ENCODE peak calls at places on chromosomes 6 and 20, in four cellular contexts. S is uterus, D is foreskin keratinocyte, K is PC-3. L is an unnamed sample.

GRCh38 chr6:157715766-157716171 is 107.3 kb upstream of the SNX9 start:
- DNase-seq in S (peak), D (no peak), K (no peak), L (no peak)

GRCh38 chr6:20946037-20946436 is 411.8 kb downstream of the CDKAL1 start:
- DNase-seq in D (peak), S (no peak), K (peak), L (peak)

GRCh38 chr6:8006208-8006607 is 58.0 kb downstream of the BLOC1S5 start:
- DNase-seq in D (no peak), K (peak), S (no peak), L (no peak)

GRCh38 chr6:30450908-30451818 is 38.1 kb upstream of the HLA-E start:
- DNase-seq in D (peak), S (no peak), K (no peak), L (no peak)

GRCh38 chr20:17611290-17611539 is 41.3 kb downstream of the DSTN start:
- DNase-seq in D (no peak), K (no peak), S (no peak), L (no peak)

GRCh38 chr20:51487525-51488279 is 54.8 kb downstream of the NFATC2 start:
- DNase-seq in D (peak), S (peak), K (peak), L (no peak)

GRCh38 chr20:38863024-38863851 is 57.7 kb downstream of the PPP1R16B start:
- DNase-seq in D (no peak), K (no peak), S (no peak), L (peak)

GRCh38 chr6:151699719-151700118 is 107.8 kb upstream of the ESR1 start:
- DNase-seq in D (no peak), S (peak), K (no peak), L (no peak)

GRCh38 chr20:50645253-50646068 is 45.9 kb downstream of the RIPOR3 start:
- DNase-seq in S (peak), D (peak), K (peak), L (no peak)

GRCh38 chr20:50224553-50225255 is 34.1 kb downstream of the CEBPB start:
- DNase-seq in K (no peak), S (peak), D (no peak), L (no peak)

GRCh38 chr6:163572612-163573011 is 158.1 kb downstream of the QKI start:
- DNase-seq in S (no peak), D (no peak), K (no peak), L (no peak)

GRCh38 chr6:134667106-134667505 is 282.8 kb downstream of the ALDH8A1 start:
- DNase-seq in S (no peak), D (no peak), K (no peak), L (no peak)

GRCh38 chr6:134665029-134665723 is 284.7 kb downstream of the ALDH8A1 start:
- DNase-seq in K (no peak), S (no peak), D (no peak), L (no peak)

GRCh38 chr6:134666174-134666573 is 283.7 kb downstream of the ALDH8A1 start:
- DNase-seq in K (no peak), S (no peak), D (no peak), L (no peak)

GRCh38 chr6:134674562-134674961 is 275.3 kb downstream of the ALDH8A1 start:
- DNase-seq in D (no peak), S (no peak), K (no peak), L (no peak)

GRCh38 chr6:134669531-134669930 is 280.4 kb downstream of the ALDH8A1 start:
- DNase-seq in D (no peak), S (no peak), K (no peak), L (no peak)
- TF ChIP-seq CTCF in D (no peak), S (no peak), K (no peak), L (no peak)

GRCh38 chr6:13846841-13847240 is 32.5 kb upstream of the MCUR1 start:
- DNase-seq in S (no peak), D (no peak), K (no peak), L (no peak)
- TF ChIP-seq CTCF in S (no peak), D (peak), K (peak), L (peak)

GRCh38 chr6:107077710-107078109 is 37.6 kb downstream of the BEND3 start:
- DNase-seq in D (no peak), K (no peak), S (no peak), L (no peak)

GRCh38 chr6:107080036-107080435 is 35.3 kb downstream of the BEND3 start:
- DNase-seq in S (no peak), K (peak), D (no peak), L (no peak)

GRCh38 chr6:107079429-107079828 is 35.9 kb downstream of the BEND3 start:
- DNase-seq in S (no peak), K (no peak), D (no peak), L (no peak)

GRCh38 chr6:107070686-107071085 is 42.7 kb downstream of the MTRES1 start:
- DNase-seq in K (no peak), S (no peak), D (no peak), L (no peak)

DNA sequence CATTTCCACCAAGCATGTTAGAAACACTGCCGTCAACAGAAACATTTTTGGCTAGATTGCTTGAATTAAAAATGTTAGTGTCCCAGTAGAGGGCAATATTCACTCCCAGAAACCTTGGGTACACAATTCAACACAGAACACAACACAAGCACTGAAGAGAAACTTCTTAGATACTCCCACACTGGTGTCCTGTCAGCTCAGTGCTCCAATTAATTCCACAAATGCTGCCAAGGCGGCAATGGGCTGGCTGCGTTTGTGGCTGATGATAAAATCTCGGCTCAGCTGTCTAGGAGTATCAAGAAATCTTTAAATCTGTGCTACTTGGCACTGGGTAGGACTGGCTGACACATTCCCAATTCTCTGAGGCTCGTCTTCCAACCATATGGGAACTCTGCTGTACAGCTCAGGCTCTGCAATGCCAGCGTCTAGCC is 39.3 kb downstream of the BEND3 start:
- DNase-seq in S (no peak), D (no peak), K (peak), L (no peak)
- TF ChIP-seq CTCF in S (peak), D (peak), K (peak), L (no peak)

GRCh38 chr6:219641-220198 is 72.6 kb upstream of the DUSP22 start:
- DNase-seq in D (no peak), K (peak), S (no peak), L (peak)

GRCh38 chr6:219019-219570 is 73.2 kb upstream of the DUSP22 start:
- DNase-seq in D (no peak), K (no peak), S (no peak), L (peak)

GRCh38 chr6:215335-216034 is 76.8 kb upstream of the DUSP22 start:
- DNase-seq in S (no peak), D (peak), K (peak), L (no peak)

GRCh38 chr6:218153-219018 is 73.9 kb upstream of the DUSP22 start:
- DNase-seq in D (no peak), K (no peak), S (no peak), L (peak)

GRCh38 chr6:217048-217659 is 75.1 kb upstream of the DUSP22 start:
- DNase-seq in K (no peak), S (no peak), D (no peak), L (peak)
- TF ChIP-seq CTCF in K (peak), S (no peak), D (peak), L (peak)

DNA sequence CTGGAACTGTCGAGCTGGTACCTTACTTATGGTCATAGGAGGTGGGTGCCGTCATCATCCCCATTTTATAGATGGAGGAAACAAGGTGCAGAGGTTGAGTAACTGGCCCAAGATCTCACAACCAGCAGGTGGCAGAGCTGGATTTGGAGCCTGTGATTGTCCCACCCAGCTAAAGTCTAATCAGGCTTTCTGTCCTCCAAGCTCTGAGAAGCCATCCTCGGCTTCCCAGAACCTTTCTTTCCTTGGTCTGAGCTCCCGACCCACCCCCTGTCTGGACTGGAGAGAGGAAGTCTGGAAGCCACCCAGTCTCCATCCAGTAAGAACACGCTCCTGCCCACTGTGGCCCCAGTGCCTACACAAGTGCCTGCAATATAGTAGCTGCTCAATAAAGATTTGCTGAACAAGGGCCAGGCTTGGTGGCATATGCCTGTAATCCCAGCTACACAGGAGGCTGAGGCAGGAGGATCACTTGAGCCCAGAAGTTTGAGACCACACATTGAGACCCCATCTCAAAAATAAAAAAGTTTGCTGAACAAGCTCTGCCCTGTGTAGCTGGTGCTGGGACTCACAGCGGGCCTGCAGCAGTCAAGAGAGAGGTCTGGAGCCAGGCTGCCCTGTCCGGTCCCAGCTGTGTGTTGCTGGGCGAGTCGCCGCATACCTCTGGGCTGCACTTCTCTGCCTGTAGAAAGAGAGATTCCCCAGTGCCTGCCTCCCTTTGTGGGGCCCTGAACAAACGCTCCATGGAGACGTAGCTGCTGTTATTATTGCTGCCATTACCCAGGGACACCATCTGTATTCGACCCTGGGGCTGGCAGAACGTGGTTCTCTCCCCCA is 32.5 kb upstream of the DLGAP4 start:
- DNase-seq in S (no peak), D (no peak), K (peak), L (no peak)
- TF ChIP-seq CTCF in S (no peak), D (peak), K (peak), L (peak)

DNA sequence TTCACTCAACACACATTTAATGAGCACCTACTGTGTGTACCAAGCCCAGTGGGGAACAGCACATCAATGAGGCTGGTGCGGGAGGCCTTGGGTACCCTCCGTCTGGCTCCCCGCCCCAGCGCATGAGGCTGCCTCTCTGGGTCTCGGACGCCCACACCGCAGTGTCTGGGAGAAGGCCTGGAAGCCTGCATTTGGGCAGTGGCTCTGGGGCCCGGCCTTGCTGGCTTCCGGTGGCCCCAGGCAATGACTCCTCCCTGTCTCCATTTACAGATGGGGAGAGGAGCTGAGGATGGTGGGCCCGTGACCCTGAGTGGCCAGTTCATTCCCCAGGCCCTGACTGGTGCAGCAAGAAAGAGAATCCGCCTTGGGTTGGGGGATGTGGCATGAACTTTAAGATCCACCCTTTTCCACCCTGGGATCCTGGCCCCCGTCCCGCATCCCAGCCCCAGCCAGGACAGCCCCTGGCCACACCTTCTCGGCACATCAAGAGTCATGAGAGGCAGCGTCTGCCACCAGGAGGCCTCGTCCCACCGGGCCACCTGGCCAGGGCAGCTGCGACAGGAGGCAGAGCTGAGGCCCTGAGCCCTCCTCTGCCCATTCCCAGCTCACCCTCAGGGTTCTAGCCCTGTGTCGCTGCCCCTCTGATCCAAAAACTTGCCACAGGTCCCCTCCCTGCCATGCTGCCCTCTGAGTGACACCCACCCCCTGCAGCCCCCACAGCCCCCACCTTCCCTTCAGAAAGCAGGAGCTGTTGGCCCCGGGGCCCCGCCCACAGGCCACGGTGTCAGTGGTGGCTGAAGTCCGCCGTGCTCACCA is 17.5 kb upstream of the MRGBP start:
- DNase-seq in S (no peak), K (no peak), D (no peak), L (no peak)
- TF ChIP-seq CTCF in S (no peak), K (no peak), D (no peak), L (no peak)